ENCODE peak calls at places on chromosomes 3 and 15, in four cellular contexts. One of them, this sample, is unnamed.

GRCh38 chr3:132822266-132822665 is 100.1 kb upstream of the NPHP3 start:
- DNase-seq in IMR-90: no peak
- DNase-seq in A549: no peak
- DNase-seq in K562: no peak
- DNase-seq in this sample: no peak

GRCh38 chr3:108804437-108804836 is 18.1 kb upstream of the TRAT1 start:
- DNase-seq in A549: no peak
- DNase-seq in IMR-90: no peak
- DNase-seq in K562: no peak
- DNase-seq in this sample: no peak

GRCh38 chr3:142647856-142648255 is 51.7 kb downstream of the PLS1 start:
- DNase-seq in IMR-90: peak; percentile 5
- DNase-seq in K562: no peak
- DNase-seq in A549: peak; percentile 11
- DNase-seq in this sample: peak; percentile 10

GRCh38 chr3:115961390-115961789 is 338.1 kb downstream of the GAP43 start:
- DNase-seq in K562: no peak
- DNase-seq in IMR-90: no peak
- DNase-seq in A549: no peak
- DNase-seq in this sample: no peak

GRCh38 chr3:45988804-45989203 is 6.8 kb downstream of the FYCO1 start:
- DNase-seq in K562: no peak
- DNase-seq in IMR-90: peak; percentile 91
- DNase-seq in A549: no peak
- DNase-seq in this sample: no peak

GRCh38 chr3:567488-568173 is 371.1 kb downstream of the CHL1 start:
- DNase-seq in A549: no peak
- DNase-seq in K562: no peak
- DNase-seq in IMR-90: no peak
- DNase-seq in this sample: no peak

GRCh38 chr15:39710681-39711080 is 72.0 kb downstream of the FSIP1 start:
- DNase-seq in K562: no peak
- DNase-seq in IMR-90: no peak
- DNase-seq in A549: no peak
- DNase-seq in this sample: no peak

GRCh38 chr15:28086175-28086703 is 12.9 kb downstream of the OCA2 start:
- DNase-seq in IMR-90: peak; percentile 46
- DNase-seq in A549: peak; percentile 79
- DNase-seq in K562: peak; percentile 60
- DNase-seq in this sample: peak; percentile 60

GRCh38 chr15:81530271-81530670 is 156.3 kb upstream of the TMC3 start:
- DNase-seq in A549: no peak
- DNase-seq in K562: no peak
- DNase-seq in IMR-90: no peak
- DNase-seq in this sample: no peak

GRCh38 chr3:98010194-98010882 is 24.8 kb downstream of the GABRR3 start:
- DNase-seq in A549: no peak
- DNase-seq in IMR-90: no peak
- DNase-seq in K562: no peak
- DNase-seq in this sample: peak; percentile 96

GRCh38 chr3:54575561-54575960 is 352.3 kb downstream of the LRTM1 start:
- DNase-seq in IMR-90: no peak
- DNase-seq in A549: no peak
- DNase-seq in K562: peak; percentile 6
- DNase-seq in this sample: no peak

GRCh38 chr15:80199366-80199765 is 46.6 kb downstream of the FAH start:
- DNase-seq in K562: no peak
- DNase-seq in IMR-90: no peak
- DNase-seq in A549: no peak
- DNase-seq in this sample: no peak

GRCh38 chr15:61411941-61412510 is 182.9 kb upstream of the RORA start:
- DNase-seq in A549: no peak
- DNase-seq in K562: no peak
- DNase-seq in IMR-90: no peak
- DNase-seq in this sample: no peak

GRCh38 chr3:71125729-71126128 is 457.8 kb downstream of the FOXP1 start:
- DNase-seq in A549: no peak
- DNase-seq in IMR-90: no peak
- DNase-seq in K562: no peak
- DNase-seq in this sample: no peak

GRCh38 chr3:71129611-71130515 is 453.7 kb downstream of the FOXP1 start:
- DNase-seq in A549: no peak
- DNase-seq in K562: no peak
- DNase-seq in IMR-90: peak; percentile 60
- DNase-seq in this sample: no peak

GRCh38 chr3:71127052-71127451 is 456.5 kb downstream of the FOXP1 start:
- DNase-seq in IMR-90: no peak
- DNase-seq in K562: no peak
- DNase-seq in A549: no peak
- DNase-seq in this sample: no peak

GRCh38 chr3:71128951-71129350 is 454.6 kb downstream of the FOXP1 start:
- DNase-seq in K562: no peak
- DNase-seq in A549: no peak
- DNase-seq in IMR-90: no peak
- DNase-seq in this sample: no peak

DNA sequence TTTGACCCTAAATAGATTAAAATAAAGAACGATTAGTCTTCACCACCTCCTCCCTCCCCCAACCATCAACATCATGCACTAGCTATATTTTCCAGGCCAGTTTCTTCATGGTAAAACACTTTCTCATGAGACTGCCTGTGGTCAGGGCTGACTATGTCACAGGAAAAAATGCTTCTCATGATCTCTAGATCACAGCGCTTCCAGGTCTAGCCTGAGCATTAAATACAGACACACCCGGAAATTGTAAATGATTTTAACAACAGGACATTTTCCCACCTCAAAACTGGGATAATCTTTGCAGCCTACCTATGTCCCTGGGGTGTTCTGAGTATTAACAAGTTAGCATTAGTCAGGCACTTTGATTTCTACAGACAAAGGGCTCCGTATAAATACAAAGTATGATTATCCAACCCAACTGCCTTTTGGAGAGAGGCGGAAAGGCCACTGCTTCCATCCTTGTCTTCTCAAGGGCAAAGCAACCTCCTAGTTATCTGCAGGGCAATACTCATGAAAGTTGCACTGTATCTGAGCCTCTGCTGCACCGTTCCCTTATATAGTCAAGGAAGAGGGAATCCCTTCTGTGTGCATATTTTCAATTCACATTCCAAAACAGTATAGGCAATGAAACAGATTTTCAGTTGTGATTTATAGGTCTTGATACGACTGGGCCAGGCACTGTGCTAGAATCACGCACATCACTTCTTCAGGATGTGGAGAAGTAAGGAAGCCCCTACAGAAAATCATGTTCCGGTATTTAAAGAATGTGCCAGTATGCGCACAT is 455.9 kb downstream of the FOXP1 start:
- DNase-seq in K562: no peak
- DNase-seq in IMR-90: peak; percentile 86
- DNase-seq in A549: no peak
- DNase-seq in this sample: no peak
- TF ChIP-seq MAFK in K562: no peak
- TF ChIP-seq MAFK in IMR-90: no peak
- TF ChIP-seq MAFK in A549: no peak
- TF ChIP-seq MAFK in this sample: no peak

GRCh38 chr3:52194541-52195296 is 3.2 kb upstream of the ALAS1 start:
- DNase-seq in A549: no peak
- DNase-seq in K562: no peak
- DNase-seq in IMR-90: peak; percentile 72
- DNase-seq in this sample: no peak
- TF ChIP-seq RAD21 in A549: no peak
- TF ChIP-seq RAD21 in K562: no peak
- TF ChIP-seq RAD21 in IMR-90: no peak
- TF ChIP-seq RAD21 in this sample: no peak

GRCh38 chr3:153042088-153042487 is 119.9 kb upstream of the RAP2B start:
- DNase-seq in K562: no peak
- DNase-seq in A549: no peak
- DNase-seq in IMR-90: no peak
- DNase-seq in this sample: no peak

GRCh38 chr3:153038367-153038766 is 123.7 kb upstream of the RAP2B start:
- DNase-seq in K562: no peak
- DNase-seq in A549: no peak
- DNase-seq in IMR-90: no peak
- DNase-seq in this sample: no peak

GRCh38 chr3:153032891-153033290 is 129.1 kb upstream of the RAP2B start:
- DNase-seq in IMR-90: no peak
- DNase-seq in A549: no peak
- DNase-seq in K562: no peak
- DNase-seq in this sample: no peak

GRCh38 chr3:153043729-153044314 is 118.2 kb upstream of the RAP2B start:
- DNase-seq in IMR-90: peak; percentile 50
- DNase-seq in K562: no peak
- DNase-seq in A549: no peak
- DNase-seq in this sample: no peak

DNA sequence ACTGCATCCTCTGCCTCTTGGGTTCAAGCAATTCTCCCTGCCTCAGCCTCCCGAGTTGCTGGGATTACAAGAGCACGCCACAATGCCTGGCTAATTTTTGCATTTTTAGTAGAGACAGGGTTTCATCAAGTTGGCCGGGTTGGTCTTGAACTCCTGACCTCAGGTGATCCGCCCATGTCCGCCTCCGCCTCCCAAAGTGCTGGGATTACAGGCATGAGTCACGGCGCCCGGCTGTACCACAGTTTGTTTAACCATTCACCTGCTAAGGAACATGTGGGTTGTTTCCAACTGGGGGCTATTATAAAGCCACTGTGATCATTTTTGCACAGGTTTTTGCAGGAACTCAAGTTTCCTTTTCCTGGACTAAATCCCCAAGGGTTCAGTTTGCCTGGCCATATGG is 123.2 kb upstream of the RAP2B start:
- DNase-seq in IMR-90: no peak
- DNase-seq in A549: no peak
- DNase-seq in K562: no peak
- DNase-seq in this sample: peak; percentile 19
- TF ChIP-seq MAFK in IMR-90: no peak
- TF ChIP-seq MAFK in A549: no peak
- TF ChIP-seq MAFK in K562: no peak
- TF ChIP-seq MAFK in this sample: no peak

DNA sequence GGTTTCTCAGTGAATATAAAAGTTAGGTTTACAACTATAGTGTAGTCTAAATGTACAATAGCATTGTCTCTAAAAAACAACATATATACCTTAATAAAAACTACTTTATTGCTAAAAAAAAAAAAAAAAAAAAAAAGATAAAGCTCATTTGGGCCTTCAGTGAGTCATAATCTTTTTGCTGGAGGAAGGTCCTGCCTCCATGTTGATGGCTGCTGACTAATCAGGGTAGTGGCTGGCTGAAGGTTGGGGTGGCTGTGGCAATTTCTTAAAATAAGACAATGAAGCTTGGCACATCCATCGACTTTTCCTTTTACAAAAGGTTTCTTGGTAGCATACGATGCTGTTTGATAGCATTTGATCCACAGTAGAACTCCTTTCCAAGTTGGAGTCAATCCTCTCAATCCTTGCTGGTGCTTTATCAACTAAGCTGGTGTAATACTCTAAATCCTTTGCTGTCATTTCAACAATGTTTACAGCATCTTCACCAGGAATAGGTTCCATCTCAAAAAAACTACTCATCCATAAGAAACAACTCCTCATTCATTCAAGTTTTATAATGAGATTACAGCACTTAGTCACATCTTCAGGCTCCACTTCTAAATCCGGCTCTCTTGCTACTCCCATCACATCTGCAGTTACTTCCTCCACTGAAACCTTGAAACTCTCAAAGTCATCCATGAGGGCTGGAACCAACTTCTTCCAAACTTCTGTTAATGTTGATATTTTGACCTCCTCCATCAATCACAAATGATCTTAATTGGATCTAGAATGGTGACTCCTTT is 13.3 kb downstream of the ZNF280D start:
- DNase-seq in K562: no peak
- DNase-seq in IMR-90: no peak
- DNase-seq in A549: no peak
- DNase-seq in this sample: no peak
- TF ChIP-seq RAD21 in K562: no peak
- TF ChIP-seq RAD21 in IMR-90: no peak
- TF ChIP-seq RAD21 in A549: no peak
- TF ChIP-seq RAD21 in this sample: no peak

GRCh38 chr3:162764672-162765071 is 1268.1 kb downstream of the OTOL1 start:
- DNase-seq in A549: no peak
- DNase-seq in K562: no peak
- DNase-seq in IMR-90: no peak
- DNase-seq in this sample: no peak
- TF ChIP-seq MAFK in A549: no peak
- TF ChIP-seq MAFK in K562: no peak
- TF ChIP-seq MAFK in IMR-90: no peak
- TF ChIP-seq MAFK in this sample: no peak

GRCh38 chr3:71972031-71972430 is 187.1 kb upstream of the PROK2 start:
- DNase-seq in A549: no peak
- DNase-seq in IMR-90: no peak
- DNase-seq in K562: no peak
- DNase-seq in this sample: no peak
- TF ChIP-seq RAD21 in A549: no peak
- TF ChIP-seq RAD21 in IMR-90: no peak
- TF ChIP-seq RAD21 in K562: no peak
- TF ChIP-seq RAD21 in this sample: no peak

GRCh38 chr15:73951591-73951990 is 25.3 kb downstream of the LOXL1 start:
- DNase-seq in A549: no peak
- DNase-seq in K562: no peak
- DNase-seq in IMR-90: no peak
- DNase-seq in this sample: no peak
- TF ChIP-seq MAFK in A549: no peak
- TF ChIP-seq MAFK in K562: no peak
- TF ChIP-seq MAFK in IMR-90: no peak
- TF ChIP-seq MAFK in this sample: no peak

GRCh38 chr3:141056716-141057115 is 5.6 kb downstream of the SPSB4 start:
- DNase-seq in A549: no peak
- DNase-seq in IMR-90: no peak
- DNase-seq in K562: no peak
- DNase-seq in this sample: no peak

GRCh38 chr3:141057436-141057835 is 6.3 kb downstream of the SPSB4 start:
- DNase-seq in K562: no peak
- DNase-seq in IMR-90: no peak
- DNase-seq in A549: no peak
- DNase-seq in this sample: no peak

GRCh38 chr3:141055136-141055535 is 4.0 kb downstream of the SPSB4 start:
- DNase-seq in IMR-90: no peak
- DNase-seq in K562: no peak
- DNase-seq in A549: no peak
- DNase-seq in this sample: no peak

GRCh38 chr3:141057951-141058800 is 7.0 kb downstream of the SPSB4 start:
- DNase-seq in K562: no peak
- DNase-seq in A549: no peak
- DNase-seq in IMR-90: no peak
- DNase-seq in this sample: no peak

GRCh38 chr3:141055536-141056445 is 4.6 kb downstream of the SPSB4 start:
- DNase-seq in A549: no peak
- DNase-seq in K562: no peak
- DNase-seq in IMR-90: no peak
- DNase-seq in this sample: no peak
- TF ChIP-seq RAD21 in A549: no peak
- TF ChIP-seq RAD21 in K562: no peak
- TF ChIP-seq RAD21 in IMR-90: no peak
- TF ChIP-seq RAD21 in this sample: no peak